ENCODE peak calls at places on chromosomes 5 and 9, in six cellular contexts. One of them, this sample, is unnamed.

GRCh38 chr9:131578778-131579504 is 33.6 kb downstream of the PRRT1B start:
- DNase-seq in GM12878: peak; percentile 16
- DNase-seq in HepG2: no peak
- DNase-seq in WTC11: no peak
- DNase-seq in GM23338: no peak
- DNase-seq in K562: no peak
- DNase-seq in this sample: no peak

GRCh38 chr9:72808446-72808768 is 144.4 kb downstream of the ALDH1A1 start:
- DNase-seq in GM12878: no peak
- DNase-seq in HepG2: no peak
- DNase-seq in WTC11: no peak
- DNase-seq in GM23338: no peak
- DNase-seq in K562: no peak
- DNase-seq in this sample: no peak

GRCh38 chr5:122192883-122193496 is 63.6 kb downstream of the ZNF474 start:
- DNase-seq in GM12878: peak; percentile 11
- DNase-seq in HepG2: peak; percentile 44
- DNase-seq in WTC11: no peak
- DNase-seq in GM23338: peak; percentile 81
- DNase-seq in K562: peak; percentile 74
- DNase-seq in this sample: no peak

GRCh38 chr9:108643756-108644510 is 211.9 kb downstream of the ACTL7B start:
- DNase-seq in GM12878: no peak
- DNase-seq in HepG2: no peak
- DNase-seq in WTC11: no peak
- DNase-seq in GM23338: no peak
- DNase-seq in K562: no peak
- DNase-seq in this sample: no peak

GRCh38 chr9:92003308-92004044 is 53.4 kb upstream of the ROR2 start:
- DNase-seq in GM12878: no peak
- DNase-seq in HepG2: no peak
- DNase-seq in WTC11: no peak
- DNase-seq in GM23338: no peak
- DNase-seq in K562: no peak
- DNase-seq in this sample: no peak

GRCh38 chr5:122363623-122364022 is 51.6 kb downstream of the SNCAIP start:
- DNase-seq in GM12878: no peak
- DNase-seq in HepG2: no peak
- DNase-seq in WTC11: no peak
- DNase-seq in GM23338: no peak
- DNase-seq in K562: no peak
- DNase-seq in this sample: no peak

GRCh38 chr9:134686896-134687295 is 45.3 kb downstream of the COL5A1 start:
- DNase-seq in GM12878: no peak
- DNase-seq in HepG2: no peak
- DNase-seq in WTC11: no peak
- DNase-seq in GM23338: no peak
- DNase-seq in K562: no peak
- DNase-seq in this sample: no peak

GRCh38 chr5:124841829-124842712 is 95.6 kb upstream of the ZNF608 start:
- DNase-seq in GM12878: no peak
- DNase-seq in HepG2: no peak
- DNase-seq in WTC11: no peak
- DNase-seq in GM23338: no peak
- DNase-seq in K562: no peak
- DNase-seq in this sample: no peak

GRCh38 chr5:140145818-140146522 is 20.2 kb downstream of the IGIP start:
- DNase-seq in GM12878: no peak
- DNase-seq in HepG2: peak; percentile 38
- DNase-seq in WTC11: peak; percentile 71
- DNase-seq in GM23338: peak; percentile 80
- DNase-seq in K562: peak; percentile 76
- DNase-seq in this sample: no peak

GRCh38 chr5:19424506-19424905 is 563.5 kb downstream of the CDH18 start:
- DNase-seq in GM12878: no peak
- DNase-seq in HepG2: no peak
- DNase-seq in WTC11: no peak
- DNase-seq in GM23338: no peak
- DNase-seq in K562: no peak
- DNase-seq in this sample: no peak

GRCh38 chr5:142904421-142904820 is 134.2 kb downstream of the ARHGAP26 start:
- DNase-seq in GM12878: no peak
- DNase-seq in HepG2: no peak
- DNase-seq in WTC11: no peak
- DNase-seq in GM23338: no peak
- DNase-seq in K562: no peak
- DNase-seq in this sample: no peak

GRCh38 chr5:54296386-54296785 is 14.0 kb downstream of the ARL15 start:
- DNase-seq in GM12878: no peak
- DNase-seq in HepG2: no peak
- DNase-seq in WTC11: no peak
- DNase-seq in GM23338: no peak
- DNase-seq in K562: no peak
- DNase-seq in this sample: no peak

GRCh38 chr9:136189394-136190236 is 15.3 kb downstream of the LHX3 start:
- DNase-seq in GM12878: no peak
- DNase-seq in HepG2: no peak
- DNase-seq in WTC11: peak; percentile 9
- DNase-seq in GM23338: peak; percentile 23
- DNase-seq in K562: no peak
- DNase-seq in this sample: no peak

GRCh38 chr9:130343445-130343918 is 77.9 kb downstream of the HMCN2 start:
- DNase-seq in GM12878: no peak
- DNase-seq in HepG2: no peak
- DNase-seq in WTC11: peak; percentile 89
- DNase-seq in GM23338: peak; percentile 82
- DNase-seq in K562: peak; percentile 49
- DNase-seq in this sample: peak; percentile 95

GRCh38 chr5:174571662-174572397 is 152.6 kb upstream of the MSX2 start:
- DNase-seq in GM12878: no peak
- DNase-seq in HepG2: peak; percentile 28
- DNase-seq in WTC11: no peak
- DNase-seq in GM23338: peak; percentile 52
- DNase-seq in K562: no peak
- DNase-seq in this sample: no peak

GRCh38 chr5:67353500-67353931 is 156.9 kb upstream of the CD180 start:
- DNase-seq in GM12878: no peak
- DNase-seq in HepG2: no peak
- DNase-seq in WTC11: no peak
- DNase-seq in GM23338: no peak
- DNase-seq in K562: no peak
- DNase-seq in this sample: no peak

GRCh38 chr5:151002250-151002649 is 18.1 kb upstream of the GPX3 start:
- DNase-seq in GM12878: no peak
- DNase-seq in HepG2: peak; percentile 58
- DNase-seq in WTC11: no peak
- DNase-seq in GM23338: peak; percentile 69
- DNase-seq in K562: peak; percentile 61
- DNase-seq in this sample: no peak

GRCh38 chr9:30913331-30913730 is 1471.1 kb upstream of the ACO1 start:
- DNase-seq in GM12878: no peak
- DNase-seq in HepG2: no peak
- DNase-seq in WTC11: peak; percentile 42
- DNase-seq in GM23338: peak; percentile 82
- DNase-seq in K562: no peak
- DNase-seq in this sample: no peak

GRCh38 chr9:85640425-85640824 is 101.3 kb downstream of the AGTPBP1 start:
- DNase-seq in GM12878: no peak
- DNase-seq in HepG2: no peak
- DNase-seq in WTC11: no peak
- DNase-seq in GM23338: no peak
- DNase-seq in K562: no peak
- DNase-seq in this sample: no peak

GRCh38 chr5:176894298-176894697 is 4.8 kb downstream of the HK3 start:
- DNase-seq in GM12878: no peak
- DNase-seq in HepG2: no peak
- DNase-seq in WTC11: no peak
- DNase-seq in GM23338: no peak
- DNase-seq in K562: no peak
- DNase-seq in this sample: no peak

GRCh38 chr9:71121275-71122168 is at the start of gene TRPM3:
- DNase-seq in GM12878: no peak
- DNase-seq in HepG2: no peak
- DNase-seq in WTC11: peak; percentile 62
- DNase-seq in GM23338: peak; percentile 89
- DNase-seq in K562: no peak
- DNase-seq in this sample: peak; percentile 67

GRCh38 chr5:66239034-66239433 is 94.9 kb downstream of the SREK1 start:
- DNase-seq in GM12878: no peak
- DNase-seq in HepG2: no peak
- DNase-seq in WTC11: no peak
- DNase-seq in GM23338: peak; percentile 51
- DNase-seq in K562: peak; percentile 18
- DNase-seq in this sample: no peak

GRCh38 chr5:142726188-142726731 is 40.4 kb upstream of the FGF1 start:
- DNase-seq in GM12878: peak; percentile 40
- DNase-seq in HepG2: no peak
- DNase-seq in WTC11: no peak
- DNase-seq in GM23338: no peak
- DNase-seq in K562: no peak
- DNase-seq in this sample: no peak

GRCh38 chr9:128168731-128169308 is 8.8 kb downstream of the BBLN start:
- DNase-seq in GM12878: no peak
- DNase-seq in HepG2: no peak
- DNase-seq in WTC11: no peak
- DNase-seq in GM23338: no peak
- DNase-seq in K562: no peak
- DNase-seq in this sample: no peak

GRCh38 chr9:4290427-4290837 is 9.4 kb downstream of the GLIS3 start:
- DNase-seq in GM12878: no peak
- DNase-seq in HepG2: no peak
- DNase-seq in WTC11: no peak
- DNase-seq in GM23338: no peak
- DNase-seq in K562: no peak
- DNase-seq in this sample: no peak

GRCh38 chr9:128917151-128917849 is 3.5 kb upstream of the PHYHD1 start:
- DNase-seq in GM12878: no peak
- DNase-seq in HepG2: peak; percentile 61
- DNase-seq in WTC11: no peak
- DNase-seq in GM23338: no peak
- DNase-seq in K562: no peak
- DNase-seq in this sample: no peak

GRCh38 chr5:108858959-108859358 is 111.3 kb downstream of the FER start:
- DNase-seq in GM12878: peak; percentile 58
- DNase-seq in HepG2: no peak
- DNase-seq in WTC11: no peak
- DNase-seq in GM23338: no peak
- DNase-seq in K562: peak; percentile 11
- DNase-seq in this sample: no peak

DNA sequence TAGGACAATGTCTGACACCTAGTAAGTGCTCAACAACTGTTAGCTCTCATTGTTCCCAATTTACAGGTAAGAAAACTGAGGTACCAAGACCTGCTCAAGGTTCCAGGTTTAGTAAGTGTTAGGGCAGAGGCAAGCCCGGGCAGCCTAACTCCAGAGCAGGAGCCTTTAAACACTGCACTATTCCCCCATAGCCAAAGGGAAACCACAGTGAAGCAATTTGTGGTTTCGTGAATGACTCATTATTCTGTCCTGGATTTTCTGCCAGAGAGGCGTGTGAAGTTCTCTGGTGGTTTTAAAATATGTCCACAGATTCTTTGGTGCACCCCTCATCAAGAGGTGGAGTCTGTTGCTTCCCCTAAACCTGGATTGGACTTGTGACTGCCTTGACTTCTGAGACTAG is 1.0 kb upstream of the MCC start:
- DNase-seq in GM12878: no peak
- DNase-seq in HepG2: peak; percentile 57
- DNase-seq in WTC11: no peak
- DNase-seq in GM23338: no peak
- DNase-seq in K562: no peak
- DNase-seq in this sample: no peak
- TF ChIP-seq CREB1 in GM12878: no peak
- TF ChIP-seq CREB1 in HepG2: no peak
- TF ChIP-seq CREB1 in WTC11: no peak
- TF ChIP-seq CREB1 in GM23338: no peak
- TF ChIP-seq CREB1 in K562: no peak
- TF ChIP-seq CREB1 in this sample: no peak

GRCh38 chr5:149265559-149265958 is 6.1 kb upstream of the AFAP1L1 start:
- DNase-seq in GM12878: no peak
- DNase-seq in HepG2: no peak
- DNase-seq in WTC11: no peak
- DNase-seq in GM23338: peak; percentile 32
- DNase-seq in K562: peak; percentile 11
- DNase-seq in this sample: no peak
- TF ChIP-seq CREB1 in GM12878: no peak
- TF ChIP-seq CREB1 in HepG2: no peak
- TF ChIP-seq CREB1 in WTC11: no peak
- TF ChIP-seq CREB1 in GM23338: no peak
- TF ChIP-seq CREB1 in K562: no peak
- TF ChIP-seq CREB1 in this sample: no peak

GRCh38 chr9:75461188-75461587 is 372.9 kb downstream of the OSTF1 start:
- DNase-seq in GM12878: no peak
- DNase-seq in HepG2: no peak
- DNase-seq in WTC11: no peak
- DNase-seq in GM23338: no peak
- DNase-seq in K562: no peak
- DNase-seq in this sample: no peak
- TF ChIP-seq CREB1 in GM12878: no peak
- TF ChIP-seq CREB1 in HepG2: no peak
- TF ChIP-seq CREB1 in WTC11: no peak
- TF ChIP-seq CREB1 in GM23338: no peak
- TF ChIP-seq CREB1 in K562: no peak
- TF ChIP-seq CREB1 in this sample: no peak

GRCh38 chr5:110899566-110900412 is 161.0 kb downstream of the SLC25A46 start:
- DNase-seq in GM12878: no peak
- DNase-seq in HepG2: no peak
- DNase-seq in WTC11: no peak
- DNase-seq in GM23338: peak; percentile 48
- DNase-seq in K562: no peak
- DNase-seq in this sample: no peak
- TF ChIP-seq CREB1 in GM12878: no peak
- TF ChIP-seq CREB1 in HepG2: no peak
- TF ChIP-seq CREB1 in WTC11: no peak
- TF ChIP-seq CREB1 in GM23338: no peak
- TF ChIP-seq CREB1 in K562: no peak
- TF ChIP-seq CREB1 in this sample: no peak

GRCh38 chr5:76325876-76326491 is 77.1 kb upstream of the IQGAP2 start:
- DNase-seq in GM12878: no peak
- DNase-seq in HepG2: no peak
- DNase-seq in WTC11: no peak
- DNase-seq in GM23338: no peak
- DNase-seq in K562: no peak
- DNase-seq in this sample: no peak
- TF ChIP-seq CREB1 in GM12878: no peak
- TF ChIP-seq CREB1 in HepG2: no peak
- TF ChIP-seq CREB1 in WTC11: no peak
- TF ChIP-seq CREB1 in GM23338: no peak
- TF ChIP-seq CREB1 in K562: no peak
- TF ChIP-seq CREB1 in this sample: no peak

GRCh38 chr5:41793156-41793770 is 77.0 kb downstream of the OXCT1 start:
- DNase-seq in GM12878: no peak
- DNase-seq in HepG2: no peak
- DNase-seq in WTC11: no peak
- DNase-seq in GM23338: no peak
- DNase-seq in K562: no peak
- DNase-seq in this sample: no peak
- TF ChIP-seq CREB1 in GM12878: no peak
- TF ChIP-seq CREB1 in HepG2: no peak
- TF ChIP-seq CREB1 in WTC11: no peak
- TF ChIP-seq CREB1 in GM23338: no peak
- TF ChIP-seq CREB1 in K562: no peak
- TF ChIP-seq CREB1 in this sample: no peak

This sample was measured in H1.